ENCODE peak calls at places on chromosome 9, in four cellular contexts. K, G, X and R are unnamed samples.

GRCh38 chr9:65437724-65438123 is 152.7 kb upstream of the FOXD4L5 start:
- DNase-seq in X (no peak), K (no peak), G (no peak), R (no peak)

GRCh38 chr9:98074119-98074990 is 17.8 kb downstream of the NANS start:
- DNase-seq in X (peak; percentile 69), K (peak; percentile 86), G (peak; percentile 64), R (no peak)

GRCh38 chr9:96398582-96399334 is 15.2 kb upstream of the SLC35D2 start:
- DNase-seq in G (peak; percentile 41), K (no peak), X (no peak), R (no peak)

GRCh38 chr9:137968235-137968634 is 90.7 kb downstream of the CACNA1B start:
- DNase-seq in X (no peak), G (no peak), K (no peak), R (no peak)

GRCh38 chr9:134880484-134881312 is at the start of gene FCN2:
- DNase-seq in K (no peak), X (no peak), G (no peak), R (no peak)

GRCh38 chr9:35423499-35423898 is 66.4 kb upstream of the RUSC2 start:
- DNase-seq in X (no peak), K (no peak), G (no peak), R (no peak)

GRCh38 chr9:71446499-71447411 is 321.6 kb downstream of the CEMIP2 start:
- DNase-seq in X (peak; percentile 5), G (no peak), K (peak; percentile 88), R (peak; percentile 59)

GRCh38 chr9:13002740-13003139 is 227.9 kb downstream of the LURAP1L start:
- DNase-seq in G (no peak), X (no peak), K (no peak), R (no peak)

GRCh38 chr9:81028504-81028903 is 660.8 kb downstream of the TLE1 start:
- DNase-seq in G (no peak), X (peak; percentile 9), K (peak; percentile 86), R (no peak)

GRCh38 chr9:89877051-89878002 is 272.5 kb downstream of the GADD45G start:
- DNase-seq in X (no peak), K (no peak), G (no peak), R (no peak)

GRCh38 chr9:14341437-14342133 is 27.6 kb upstream of the NFIB start:
- DNase-seq in X (no peak), G (no peak), K (no peak), R (no peak)

GRCh38 chr9:84851935-84852585 is 182.5 kb downstream of the NTRK2 start:
- DNase-seq in K (peak; percentile 4), G (no peak), X (peak; percentile 34), R (no peak)

GRCh38 chr9:35944173-35944572 is 13.8 kb downstream of the OR2S2 start:
- DNase-seq in X (no peak), G (no peak), K (no peak), R (no peak)

DNA sequence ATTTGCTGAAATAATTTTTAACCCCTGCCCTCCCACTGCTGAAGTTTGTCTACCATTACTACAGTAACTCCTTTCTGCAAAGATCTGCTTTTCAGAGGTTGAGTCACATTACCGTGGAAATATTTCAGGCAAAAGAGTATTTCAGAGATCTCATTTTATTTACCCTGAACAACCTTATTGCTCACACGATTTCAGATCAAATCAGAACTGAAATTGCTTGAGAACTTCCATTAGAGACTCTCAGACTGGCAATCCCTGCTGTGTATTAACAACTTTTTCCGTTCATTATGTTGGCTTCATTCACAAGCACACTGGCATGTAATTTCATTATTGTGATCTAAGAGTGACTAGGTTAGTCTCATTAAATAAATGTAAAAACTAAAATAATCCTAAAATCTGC is 16.1 kb downstream of the NR6A1 start:
- DNase-seq in G (no peak), X (no peak), K (no peak), R (no peak)
- H3K4me1 ChIP-seq in G (no peaks in the 10 kb centered on the region), X (no peaks in the 10 kb centered on the region), K (no peaks in the 10 kb centered on the region), R (no peaks in the 10 kb centered on the region)

GRCh38 chr9:110129460-110129859 is 78.5 kb downstream of the C9orf152 start:
- DNase-seq in G (no peak), K (no peak), X (no peak), R (no peak)
- H3K4me1 ChIP-seq in G (peaks cover 37% of the 10 kb centered on the region), K (peaks cover 85% of the 10 kb centered on the region), X (peaks cover 59% of the 10 kb centered on the region), R (peaks cover 7% of the 10 kb centered on the region)

GRCh38 chr9:92759446-92759845 is 5.2 kb downstream of the BICD2 start:
- DNase-seq in G (no peak), X (no peak), K (no peak), R (no peak)
- H3K4me1 ChIP-seq in G (peaks cover 21% of the 10 kb centered on the region), X (peaks cover 36% of the 10 kb centered on the region), K (peaks cover 20% of the 10 kb centered on the region), R (peaks cover 9% of the 10 kb centered on the region)

DNA sequence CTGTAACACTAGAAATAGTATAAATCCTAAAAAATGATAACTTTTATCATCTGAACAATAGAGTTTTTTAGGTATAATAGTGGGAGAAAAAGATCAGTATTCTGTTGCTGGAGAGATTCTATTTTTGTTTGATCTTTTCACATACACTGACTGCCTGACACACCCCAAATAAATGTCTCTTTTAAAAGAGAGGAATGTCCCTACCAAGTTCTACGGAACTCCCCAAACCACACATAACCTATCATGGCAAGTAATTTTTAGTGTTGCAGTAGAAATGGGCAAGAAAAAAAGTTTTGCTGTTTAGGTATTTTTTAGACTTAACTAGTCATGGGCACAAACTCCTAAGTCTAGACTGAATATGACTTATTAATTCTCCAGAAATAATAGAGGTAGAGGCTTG is 139.1 kb downstream of the ELAVL2 start:
- DNase-seq in G (no peak), X (no peak), K (no peak), R (no peak)
- H3K4me1 ChIP-seq in G (no peaks in the 10 kb centered on the region), X (no peaks in the 10 kb centered on the region), K (no peaks in the 10 kb centered on the region), R (no peaks in the 10 kb centered on the region)

GRCh38 chr9:133352635-133353340 is 3.5 kb downstream of the SURF1 start:
- DNase-seq in G (no peak), X (no peak), K (no peak), R (peak; percentile 26)

GRCh38 chr9:133353548-133353947 is 2.7 kb downstream of the SURF1 start:
- DNase-seq in G (no peak), X (no peak), K (no peak), R (no peak)

GRCh38 chr9:133356391-133357091 is at the start of the genes SURF1 and SURF2:
- DNase-seq in G (peak; percentile 91), X (peak; percentile 75), K (peak; percentile 96), R (peak; percentile 95)

GRCh38 chr9:133355881-133356357 is 368 bp downstream of the SURF1 start:
- DNase-seq in G (no peak), K (peak; percentile 33), X (no peak), R (no peak)

DNA sequence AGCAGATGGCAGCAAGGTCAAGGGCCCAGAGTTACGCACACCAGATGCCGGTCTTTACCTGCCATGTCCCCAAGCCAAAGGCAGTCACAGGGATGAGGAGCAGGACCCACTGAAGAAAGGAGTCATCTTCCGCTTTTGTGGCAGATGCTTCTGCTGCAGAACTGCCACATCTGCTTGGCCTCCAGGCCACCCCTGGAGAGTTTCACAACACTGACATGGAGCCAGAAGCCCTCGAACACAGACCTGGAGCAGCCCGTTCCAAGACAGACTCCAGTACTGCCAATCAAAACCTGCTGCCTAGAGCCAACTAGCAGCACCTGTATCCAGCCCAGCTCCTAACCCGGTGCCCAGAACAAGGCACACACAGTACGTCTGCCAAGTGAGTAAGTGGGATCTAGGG is 1.5 kb downstream of the SURF1 start:
- DNase-seq in G (no peak), K (no peak), X (no peak), R (no peak)
- H3K4me1 ChIP-seq in G (peaks cover 34% of the 10 kb centered on the region), K (peaks cover 49% of the 10 kb centered on the region), X (peaks cover 27% of the 10 kb centered on the region), R (peaks cover 22% of the 10 kb centered on the region)

DNA sequence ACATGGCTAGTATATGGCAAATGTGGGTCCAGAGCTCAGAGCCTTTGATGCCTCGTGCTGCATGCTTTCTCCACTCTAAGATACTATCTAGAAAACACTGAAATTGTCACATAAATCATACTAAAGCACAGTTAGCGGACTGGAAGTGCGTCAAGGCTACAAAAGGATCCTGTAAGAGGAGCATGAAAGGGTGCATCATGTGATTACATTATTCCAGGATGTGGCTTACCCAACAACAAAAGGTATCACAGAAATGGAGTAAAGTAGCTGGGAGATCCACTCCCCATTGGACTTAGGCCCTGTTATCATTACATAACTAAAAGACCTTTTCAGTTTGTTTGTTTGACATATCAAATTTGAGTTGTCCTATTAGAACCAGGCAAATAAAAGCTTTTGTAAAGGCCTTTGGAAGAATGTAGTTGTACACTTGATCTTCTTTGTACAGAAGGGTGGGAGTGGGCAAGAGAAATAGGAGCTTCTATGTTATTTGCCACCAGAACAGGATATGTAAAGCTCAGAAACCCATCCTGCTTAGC is 6.9 kb downstream of the SLC31A1 start:
- DNase-seq in K (no peak), G (no peak), X (no peak), R (no peak)
- H3K4me1 ChIP-seq in K (peaks cover 17% of the 10 kb centered on the region), G (peaks cover 6% of the 10 kb centered on the region), X (no peaks in the 10 kb centered on the region), R (peaks cover 8% of the 10 kb centered on the region)

DNA sequence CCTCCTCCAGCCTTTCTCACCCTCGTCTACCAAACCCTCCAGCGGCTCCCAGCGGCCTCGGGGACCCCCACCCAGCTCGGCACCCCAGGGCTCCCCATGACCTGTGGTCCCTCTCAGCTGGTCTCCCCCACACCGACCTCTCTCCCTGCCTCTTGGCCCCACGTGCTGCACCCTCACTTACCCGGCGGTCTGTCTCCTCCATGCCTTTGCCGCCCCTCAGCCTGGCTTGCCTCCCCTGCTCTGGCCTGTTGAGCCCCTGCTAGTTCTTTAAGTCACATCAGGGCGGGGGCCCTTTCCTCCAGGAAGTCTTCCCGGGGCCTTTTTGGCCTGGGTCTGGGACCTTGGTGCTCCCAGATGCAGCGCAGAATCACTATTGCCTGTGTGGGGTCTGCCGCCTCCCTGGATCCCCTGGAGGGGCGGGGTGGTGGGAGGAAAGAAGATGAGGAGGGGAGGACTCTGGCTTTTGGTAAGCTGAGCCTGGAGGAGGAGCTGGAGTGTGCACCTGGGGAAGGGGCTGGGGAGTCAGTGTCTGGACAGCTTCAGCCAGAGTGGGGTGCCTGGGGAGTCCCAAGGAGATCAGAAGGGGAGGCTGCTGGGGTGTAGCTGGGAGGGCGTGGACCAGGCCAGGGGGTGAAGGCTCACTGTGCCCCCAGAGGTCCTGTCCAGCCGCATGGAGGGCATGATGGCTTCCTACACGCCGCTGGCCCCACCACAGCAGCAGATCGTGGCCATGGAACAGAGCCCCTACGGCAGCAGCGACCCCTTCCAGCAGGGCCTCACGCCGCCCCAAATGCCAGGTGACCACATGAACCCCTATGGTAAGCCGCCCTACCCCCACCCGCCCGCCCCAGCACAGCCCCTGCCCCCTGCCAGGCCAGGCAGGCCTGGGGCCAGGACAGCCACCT is 81.7 kb downstream of the LMX1B start:
- DNase-seq in K (no peak), X (no peak), G (no peak), R (no peak)
- H3K4me1 ChIP-seq in K (no peaks in the 10 kb centered on the region), X (no peaks in the 10 kb centered on the region), G (no peaks in the 10 kb centered on the region), R (no peaks in the 10 kb centered on the region)